ENCODE peak calls at places on chromosomes 11 and 22, in five cellular contexts. One of them, this sample, is unnamed.

GRCh38 chr11:15858881-15859280 is 497.5 kb downstream of the SOX6 start:
- DNase-seq in HT1080: no peak
- DNase-seq in sciatic nerve: no peak
- DNase-seq in kidney tubule cell: no peak
- DNase-seq in ACHN: no peak
- DNase-seq in this sample: no peak

GRCh38 chr11:127281534-127281933 is 281.0 kb upstream of the KIRREL3 start:
- DNase-seq in HT1080: no peak
- DNase-seq in sciatic nerve: no peak
- DNase-seq in kidney tubule cell: no peak
- DNase-seq in ACHN: no peak
- DNase-seq in this sample: no peak

GRCh38 chr22:44807232-44807631 is 54.9 kb downstream of the ARHGAP8 start:
- DNase-seq in sciatic nerve: no peak
- DNase-seq in kidney tubule cell: no peak
- DNase-seq in ACHN: no peak
- DNase-seq in HT1080: no peak
- DNase-seq in this sample: no peak

GRCh38 chr11:971731-972365 is 46.2 kb downstream of the AP2A2 start:
- DNase-seq in HT1080: no peak
- DNase-seq in ACHN: no peak
- DNase-seq in sciatic nerve: no peak
- DNase-seq in kidney tubule cell: no peak
- DNase-seq in this sample: no peak

GRCh38 chr22:37383342-37383741 is 43.9 kb downstream of the ELFN2 start:
- DNase-seq in kidney tubule cell: no peak
- DNase-seq in HT1080: no peak
- DNase-seq in ACHN: no peak
- DNase-seq in sciatic nerve: no peak
- DNase-seq in this sample: peak; percentile 5

GRCh38 chr11:33063326-33063775 is 24.0 kb downstream of the TCP11L1 start:
- DNase-seq in kidney tubule cell: no peak
- DNase-seq in HT1080: no peak
- DNase-seq in ACHN: no peak
- DNase-seq in sciatic nerve: no peak
- DNase-seq in this sample: no peak

GRCh38 chr11:88552377-88553029 is 215.0 kb upstream of the CTSC start:
- DNase-seq in ACHN: peak; percentile 54
- DNase-seq in sciatic nerve: no peak
- DNase-seq in kidney tubule cell: peak; percentile 65
- DNase-seq in HT1080: peak; percentile 51
- DNase-seq in this sample: peak; percentile 78

GRCh38 chr11:22304337-22304961 is 33.7 kb upstream of the SLC17A6 start:
- DNase-seq in HT1080: peak; percentile 10
- DNase-seq in sciatic nerve: no peak
- DNase-seq in kidney tubule cell: peak; percentile 61
- DNase-seq in ACHN: peak; percentile 40
- DNase-seq in this sample: peak; percentile 43